ENCODE peak calls at places on chromosomes 13 and 19, in eight cellular contexts. N is activated naive CD4-positive, alpha-beta T cell treated with Interleukin-2 at 50 U/mL for 16 hours; O is fibroblast of pulmonary artery; D is NCI-H1105; S is CD14-positive monocyte; P is PC-9; L is neural crest cell; B is Calu3. Q is an unnamed sample.

GRCh38 chr19:46783670-46784069 is 4.7 kb downstream of the SLC1A5 start:
- DNase-seq in S (no peak), P (no peak), O (no peak), L (no peak), N (no peak), B (no peak), D (peak), Q (peak)

GRCh38 chr13:42174344-42175162 is 97.4 kb upstream of the AKAP11 start:
- DNase-seq in S (no peak), N (no peak), O (peak), B (no peak), P (no peak), L (no peak), D (no peak), Q (no peak)

GRCh38 chr13:45933203-45934014 is 81.9 kb upstream of the SIAH3 start:
- DNase-seq in N (no peak), L (no peak), D (no peak), B (no peak), P (no peak), S (no peak), O (no peak), Q (no peak)

GRCh38 chr19:49799798-49800376 is 13.2 kb downstream of the FUZ start:
- DNase-seq in N (no peak), B (no peak), O (no peak), S (no peak), D (no peak), L (no peak), P (no peak), Q (no peak)

GRCh38 chr13:97325738-97326137 is 103.6 kb downstream of the MBNL2 start:
- DNase-seq in B (no peak), N (no peak), O (no peak), L (no peak), S (no peak), D (no peak), P (no peak), Q (no peak)

GRCh38 chr19:54207908-54208783 is 7.5 kb downstream of the RPS9 start:
- DNase-seq in N (peak), L (no peak), B (no peak), P (peak), S (peak), D (no peak), O (peak), Q (peak)

GRCh38 chr19:280541-281007 is 10.6 kb downstream of the PLPP2 start:
- DNase-seq in N (no peak), P (no peak), D (no peak), B (no peak), L (no peak), S (no peak), O (no peak), Q (peak)

GRCh38 chr19:39563408-39563807 is 23.4 kb upstream of the EID2 start:
- DNase-seq in P (peak), S (no peak), B (peak), N (no peak), L (no peak), O (peak), D (no peak), Q (no peak)

GRCh38 chr13:112835796-112836195 is 133.2 kb upstream of the MCF2L start:
- DNase-seq in S (no peak), L (no peak), D (no peak), N (no peak), P (no peak), B (no peak), O (no peak), Q (no peak)

GRCh38 chr13:105177265-105177900 is 1358.1 kb downstream of the EFNB2 start:
- DNase-seq in P (no peak), N (no peak), B (no peak), L (no peak), D (no peak), S (peak), O (no peak), Q (no peak)

GRCh38 chr13:33519561-33520479 is 234.3 kb upstream of the STARD13 start:
- DNase-seq in B (no peak), O (peak), N (no peak), P (no peak), S (no peak), D (no peak), L (no peak), Q (peak)

GRCh38 chr13:36057041-36057440 is 74.1 kb downstream of the DCLK1 start:
- DNase-seq in S (no peak), D (no peak), B (no peak), L (no peak), P (no peak), O (peak), N (no peak), Q (no peak)

GRCh38 chr19:41307954-41308449 is 2.0 kb upstream of the CCDC97 start:
- DNase-seq in D (no peak), S (no peak), L (no peak), B (no peak), P (no peak), N (no peak), O (no peak), Q (no peak)

GRCh38 chr13:32113564-32113963 is 82.0 kb downstream of the FRY start:
- DNase-seq in O (no peak), L (no peak), D (no peak), N (no peak), B (no peak), S (no peak), P (no peak), Q (no peak)

GRCh38 chr19:7654401-7654800 is 14.4 kb upstream of the RETN start:
- DNase-seq in B (no peak), S (no peak), P (no peak), N (no peak), D (no peak), L (no peak), O (no peak), Q (no peak)

GRCh38 chr19:3292958-3293529 is 68.6 kb downstream of the CELF5 start:
- DNase-seq in L (no peak), D (no peak), P (no peak), O (no peak), S (no peak), B (no peak), N (no peak), Q (no peak)

GRCh38 chr19:2950286-2951124 is 5.7 kb upstream of the ZNF77 start:
- DNase-seq in O (peak), P (peak), N (peak), L (peak), S (peak), D (peak), B (peak), Q (peak)

GRCh38 chr13:21399741-21400140 is 59.4 kb downstream of the ZDHHC20 start:
- DNase-seq in L (no peak), S (no peak), B (no peak), O (peak), P (no peak), N (no peak), D (no peak), Q (no peak)

GRCh38 chr13:19959141-19959830 is 759 bp downstream of the ZMYM2 start:
- DNase-seq in L (peak), D (no peak), S (peak), P (peak), N (peak), B (peak), O (peak), Q (peak)

GRCh38 chr19:21569497-21569870 is 64.1 kb downstream of the ZNF429 start:
- DNase-seq in D (peak), S (peak), L (no peak), N (peak), B (no peak), O (no peak), P (peak), Q (peak)

GRCh38 chr19:45632468-45633196 is 6.6 kb downstream of the EML2 start:
- DNase-seq in P (peak), N (peak), O (peak), L (peak), B (peak), D (peak), S (no peak), Q (peak)

GRCh38 chr19:18460313-18460712 is 22.4 kb upstream of the ISYNA1 start:
- DNase-seq in O (peak), D (no peak), L (no peak), P (no peak), S (no peak), B (no peak), N (no peak), Q (no peak)

GRCh38 chr13:107373551-107373950 is 805.6 kb upstream of the ARGLU1 start:
- DNase-seq in L (no peak), N (no peak), P (peak), D (peak), S (no peak), O (peak), B (no peak), Q (peak)

GRCh38 chr13:63909726-63910125 is 2494.1 kb upstream of the PCDH20 start:
- DNase-seq in P (no peak), O (no peak), N (no peak), B (no peak), D (no peak), S (no peak), L (no peak), Q (no peak)

GRCh38 chr13:29402168-29402621 is 193.3 kb downstream of the SLC7A1 start:
- DNase-seq in P (no peak), L (no peak), S (no peak), N (no peak), D (no peak), B (no peak), O (peak), Q (no peak)

GRCh38 chr19:54333586-54334298 is 5.2 kb downstream of the LILRA4 start:
- DNase-seq in N (no peak), B (no peak), D (no peak), L (no peak), S (no peak), O (no peak), P (no peak), Q (no peak)

GRCh38 chr13:47835470-47836228 is 165.4 kb downstream of the SUCLA2 start:
- DNase-seq in D (no peak), N (no peak), L (no peak), B (no peak), O (no peak), P (no peak), S (no peak), Q (no peak)

GRCh38 chr19:48670699-48671455 is 1.9 kb downstream of the NTN5 start:
- DNase-seq in N (no peak), D (no peak), L (no peak), B (no peak), O (no peak), S (no peak), P (no peak), Q (no peak)

GRCh38 chr19:48216933-48217332 is 38.8 kb downstream of the CARD8 start:
- DNase-seq in L (no peak), O (no peak), N (no peak), D (no peak), P (no peak), S (no peak), B (no peak), Q (no peak)

GRCh38 chr19:30333291-30334065 is 38.7 kb upstream of the ZNF536 start:
- DNase-seq in N (no peak), L (no peak), B (no peak), D (no peak), P (no peak), S (no peak), O (no peak), Q (no peak)

GRCh38 chr13:106474906-106475305 is 60.6 kb downstream of the EFNB2 start:
- DNase-seq in L (no peak), D (no peak), B (no peak), P (no peak), O (no peak), S (no peak), N (no peak), Q (no peak)

GRCh38 chr13:112448621-112449544 is 72.7 kb downstream of the SPACA7 start:
- DNase-seq in B (no peak), O (no peak), D (no peak), S (no peak), L (no peak), P (peak), N (no peak), Q (peak)

GRCh38 chr13:52010890-52011689 is at the start of gene ATP7B:
- DNase-seq in S (no peak), N (peak), B (no peak), P (no peak), O (no peak), D (no peak), L (no peak), Q (peak)

GRCh38 chr19:47176627-47177090 is 46.0 kb downstream of the SAE1 start:
- DNase-seq in D (no peak), L (no peak), B (no peak), S (no peak), P (no peak), N (peak), O (peak), Q (no peak)

GRCh38 chr19:33906578-33907335 is 110.1 kb downstream of the KCTD15 start:
- DNase-seq in D (no peak), P (no peak), S (no peak), N (no peak), L (no peak), B (no peak), O (peak), Q (no peak)

GRCh38 chr13:97185751-97186150 is 36.4 kb upstream of the MBNL2 start:
- DNase-seq in P (no peak), L (no peak), D (no peak), B (no peak), N (no peak), S (no peak), O (no peak), Q (no peak)

GRCh38 chr13:89052699-89053098 is 1381.5 kb downstream of the SLITRK5 start:
- DNase-seq in B (no peak), D (no peak), N (no peak), S (no peak), O (no peak), L (no peak), P (no peak), Q (no peak)

GRCh38 chr13:76667551-76667950 is 218.7 kb downstream of the KCTD12 start:
- DNase-seq in S (no peak), O (peak), N (no peak), L (no peak), D (no peak), P (no peak), B (no peak), Q (peak)

GRCh38 chr19:55485439-55486011 is 537 bp downstream of the NAT14 start:
- DNase-seq in N (no peak), L (no peak), B (no peak), D (no peak), O (no peak), S (no peak), P (no peak), Q (peak)

GRCh38 chr13:90201198-90201597 is 1146.3 kb upstream of the MIR17HG start:
- DNase-seq in N (no peak), P (no peak), O (peak), L (no peak), D (no peak), S (no peak), B (no peak), Q (no peak)

Q was measured in NCI-H69.